ENCODE peak calls at places on chromosomes 4 and X, in ten cellular contexts. One of them, this sample, is unnamed.

GRCh38 chr4:8558080-8558960 is 21.9 kb upstream of the GPR78 start:
- DNase-seq in sigmoid colon: no peak
- DNase-seq in GM12878: no peak
- DNase-seq in Panc1: no peak
- DNase-seq in suprapubic skin: peak; percentile 55
- DNase-seq in HCT116: no peak
- DNase-seq in spleen: peak; percentile 42
- DNase-seq in stomach: no peak
- DNase-seq in SK-N-SH: no peak
- DNase-seq in breast epithelium: no peak
- DNase-seq in this sample: no peak

GRCh38 chr4:123350191-123350544 is 46.4 kb upstream of the SPRY1 start:
- DNase-seq in sigmoid colon: no peak
- DNase-seq in GM12878: no peak
- DNase-seq in Panc1: no peak
- DNase-seq in suprapubic skin: no peak
- DNase-seq in HCT116: peak; percentile 16
- DNase-seq in spleen: no peak
- DNase-seq in stomach: peak; percentile 54
- DNase-seq in SK-N-SH: no peak
- DNase-seq in breast epithelium: no peak
- DNase-seq in this sample: no peak

GRCh38 chrX:17174671-17175070 is 200.3 kb upstream of the NHS start:
- DNase-seq in sigmoid colon: no peak
- DNase-seq in GM12878: no peak
- DNase-seq in Panc1: no peak
- DNase-seq in suprapubic skin: no peak
- DNase-seq in HCT116: no peak
- DNase-seq in spleen: no peak
- DNase-seq in stomach: no peak
- DNase-seq in SK-N-SH: peak; percentile 8
- DNase-seq in breast epithelium: no peak
- DNase-seq in this sample: no peak

GRCh38 chr4:123858465-123858864 is 461.9 kb downstream of the SPRY1 start:
- DNase-seq in sigmoid colon: no peak
- DNase-seq in GM12878: no peak
- DNase-seq in Panc1: no peak
- DNase-seq in suprapubic skin: no peak
- DNase-seq in HCT116: no peak
- DNase-seq in spleen: no peak
- DNase-seq in stomach: no peak
- DNase-seq in SK-N-SH: no peak
- DNase-seq in breast epithelium: no peak
- DNase-seq in this sample: no peak

GRCh38 chr4:81632581-81633247 is 161.0 kb upstream of the RASGEF1B start:
- DNase-seq in sigmoid colon: no peak
- DNase-seq in GM12878: no peak
- DNase-seq in Panc1: no peak
- DNase-seq in suprapubic skin: no peak
- DNase-seq in HCT116: no peak
- DNase-seq in spleen: no peak
- DNase-seq in stomach: no peak
- DNase-seq in SK-N-SH: no peak
- DNase-seq in breast epithelium: no peak
- DNase-seq in this sample: no peak

GRCh38 chr4:159632031-159632430 is 529.2 kb downstream of the RAPGEF2 start:
- DNase-seq in sigmoid colon: no peak
- DNase-seq in GM12878: no peak
- DNase-seq in Panc1: no peak
- DNase-seq in suprapubic skin: no peak
- DNase-seq in HCT116: no peak
- DNase-seq in spleen: no peak
- DNase-seq in stomach: no peak
- DNase-seq in SK-N-SH: no peak
- DNase-seq in breast epithelium: no peak
- DNase-seq in this sample: no peak

GRCh38 chr4:106746451-106746850 is 289.7 kb downstream of the DKK2 start:
- DNase-seq in sigmoid colon: no peak
- DNase-seq in GM12878: no peak
- DNase-seq in Panc1: no peak
- DNase-seq in suprapubic skin: no peak
- DNase-seq in HCT116: no peak
- DNase-seq in spleen: no peak
- DNase-seq in stomach: no peak
- DNase-seq in SK-N-SH: no peak
- DNase-seq in breast epithelium: no peak
- DNase-seq in this sample: peak; percentile 81

GRCh38 chr4:914531-914930 is 17.6 kb downstream of the GAK start:
- DNase-seq in sigmoid colon: no peak
- DNase-seq in GM12878: no peak
- DNase-seq in Panc1: no peak
- DNase-seq in suprapubic skin: no peak
- DNase-seq in HCT116: no peak
- DNase-seq in spleen: peak; percentile 22
- DNase-seq in stomach: no peak
- DNase-seq in SK-N-SH: no peak
- DNase-seq in breast epithelium: no peak
- DNase-seq in this sample: no peak

DNA sequence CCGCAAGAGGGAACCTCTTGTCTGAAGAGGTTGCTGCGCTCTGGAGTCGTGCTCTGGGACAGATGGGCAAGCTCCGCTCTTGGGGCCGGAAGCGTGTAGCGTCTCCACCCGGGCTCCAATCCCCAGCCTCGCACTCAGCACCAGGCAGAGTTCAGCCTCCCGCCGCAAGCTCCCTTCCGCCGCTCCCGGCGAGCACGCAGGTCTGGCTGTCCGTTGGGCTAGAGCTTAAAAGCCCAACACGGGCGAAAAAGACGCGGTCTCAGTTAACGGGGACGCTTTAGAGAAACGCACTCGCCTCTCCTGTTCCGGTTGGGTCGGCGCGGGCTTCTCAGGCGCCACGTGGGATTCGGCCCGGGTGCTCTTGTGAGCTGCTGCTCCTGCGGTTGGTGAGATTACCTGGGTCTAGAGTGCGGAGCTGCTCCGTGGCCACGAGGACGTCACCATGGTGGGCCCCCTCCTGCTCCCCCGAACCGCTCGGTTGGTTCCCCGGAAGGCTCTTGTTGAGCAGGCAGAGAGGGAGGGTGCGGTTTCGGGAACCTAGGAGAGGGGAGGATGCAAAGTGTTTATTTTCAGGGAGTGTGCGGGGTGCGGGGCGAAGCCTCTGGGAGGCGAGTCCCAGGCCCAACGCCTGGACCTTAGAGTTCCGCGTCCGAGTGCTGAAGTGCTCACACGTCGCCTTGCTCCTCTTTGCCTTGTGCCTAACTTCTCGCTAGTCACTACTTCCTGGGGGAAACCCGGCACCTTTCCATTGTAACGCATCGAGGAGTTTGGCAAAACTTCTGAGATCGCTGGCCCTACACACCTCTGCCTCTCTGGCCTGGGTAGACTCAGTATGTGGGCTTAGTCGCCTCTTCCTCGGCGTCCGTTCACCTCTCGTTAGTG is at the start of gene TMA16:
- DNase-seq in sigmoid colon: peak; percentile 91
- DNase-seq in GM12878: peak; percentile 77
- DNase-seq in Panc1: peak; percentile 77
- DNase-seq in suprapubic skin: peak; percentile 91
- DNase-seq in HCT116: peak; percentile 93
- DNase-seq in spleen: peak; percentile 94
- DNase-seq in stomach: peak; percentile 86
- DNase-seq in SK-N-SH: peak; percentile 88
- DNase-seq in breast epithelium: peak; percentile 64
- DNase-seq in this sample: peak; percentile 81
- TF ChIP-seq POLR2AphosphoS5 in sigmoid colon: peak; percentile 65
- TF ChIP-seq POLR2AphosphoS5 in GM12878: peak; percentile 97
- TF ChIP-seq POLR2AphosphoS5 in Panc1: peak; percentile 89
- TF ChIP-seq POLR2AphosphoS5 in suprapubic skin: peak; percentile 95
- TF ChIP-seq POLR2AphosphoS5 in HCT116: peak; percentile 97
- TF ChIP-seq POLR2AphosphoS5 in spleen: peak; percentile 90
- TF ChIP-seq POLR2AphosphoS5 in stomach: peak; percentile 83
- TF ChIP-seq POLR2AphosphoS5 in SK-N-SH: peak; percentile 89
- TF ChIP-seq POLR2AphosphoS5 in breast epithelium: peak; percentile 42
- TF ChIP-seq POLR2AphosphoS5 in this sample: peak; percentile 90

GRCh38 chrX:40843643-40844042 is 108.3 kb upstream of the MED14 start:
- DNase-seq in sigmoid colon: no peak
- DNase-seq in GM12878: no peak
- DNase-seq in Panc1: no peak
- DNase-seq in suprapubic skin: no peak
- DNase-seq in HCT116: no peak
- DNase-seq in spleen: no peak
- DNase-seq in stomach: no peak
- DNase-seq in SK-N-SH: no peak
- DNase-seq in breast epithelium: no peak
- DNase-seq in this sample: no peak

GRCh38 chrX:40845331-40845911 is 110.1 kb upstream of the MED14 start:
- DNase-seq in sigmoid colon: no peak
- DNase-seq in GM12878: no peak
- DNase-seq in Panc1: no peak
- DNase-seq in suprapubic skin: no peak
- DNase-seq in HCT116: no peak
- DNase-seq in spleen: no peak
- DNase-seq in stomach: no peak
- DNase-seq in SK-N-SH: no peak
- DNase-seq in breast epithelium: no peak
- DNase-seq in this sample: no peak

GRCh38 chrX:40849906-40850672 is 114.7 kb upstream of the MED14 start:
- DNase-seq in sigmoid colon: no peak
- DNase-seq in GM12878: no peak
- DNase-seq in Panc1: no peak
- DNase-seq in suprapubic skin: no peak
- DNase-seq in HCT116: no peak
- DNase-seq in spleen: no peak
- DNase-seq in stomach: no peak
- DNase-seq in SK-N-SH: no peak
- DNase-seq in breast epithelium: no peak
- DNase-seq in this sample: no peak

DNA sequence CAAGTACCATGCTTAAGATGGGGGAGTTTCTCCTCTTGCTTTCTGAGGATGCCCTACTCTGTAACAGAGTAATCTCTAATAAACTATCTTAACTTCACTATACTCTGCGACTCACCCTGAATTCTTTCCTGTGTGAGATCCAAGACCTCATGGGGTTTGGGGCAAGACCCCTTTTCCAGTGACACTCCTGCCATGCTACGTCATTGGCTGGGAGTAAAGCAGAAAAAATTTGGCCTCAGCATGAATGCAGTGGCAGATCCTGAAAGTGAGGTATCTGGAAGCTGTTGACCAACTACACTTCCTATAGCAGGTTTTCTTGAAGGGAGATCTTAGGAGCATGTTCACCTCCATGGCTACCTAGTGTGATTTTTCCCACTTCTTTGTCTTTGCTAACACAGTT is 109.1 kb upstream of the MED14 start:
- DNase-seq in sigmoid colon: no peak
- DNase-seq in GM12878: no peak
- DNase-seq in Panc1: no peak
- DNase-seq in suprapubic skin: no peak
- DNase-seq in HCT116: no peak
- DNase-seq in spleen: no peak
- DNase-seq in stomach: no peak
- DNase-seq in SK-N-SH: no peak
- DNase-seq in breast epithelium: no peak
- DNase-seq in this sample: no peak
- H3K27ac ChIP-seq in sigmoid colon: peak overlapping the region; percentile 74
- H3K27ac ChIP-seq in GM12878: no peak overlapping the region
- H3K27ac ChIP-seq in Panc1: no peak overlapping the region
- H3K27ac ChIP-seq in suprapubic skin: no peak overlapping the region
- H3K27ac ChIP-seq in HCT116: no peak overlapping the region
- H3K27ac ChIP-seq in spleen: no peak overlapping the region
- H3K27ac ChIP-seq in stomach: no peak overlapping the region
- H3K27ac ChIP-seq in SK-N-SH: peak overlapping the region; percentile 17
- H3K27ac ChIP-seq in breast epithelium: no peak overlapping the region
- H3K27ac ChIP-seq in this sample: no peak overlapping the region

GRCh38 chr4:142815834-142816233 is 30.3 kb downstream of the INPP4B start:
- DNase-seq in sigmoid colon: no peak
- DNase-seq in GM12878: no peak
- DNase-seq in Panc1: no peak
- DNase-seq in suprapubic skin: no peak
- DNase-seq in HCT116: peak; percentile 13
- DNase-seq in spleen: no peak
- DNase-seq in stomach: no peak
- DNase-seq in SK-N-SH: no peak
- DNase-seq in breast epithelium: no peak
- DNase-seq in this sample: no peak

GRCh38 chr4:142811034-142811433 is 35.1 kb downstream of the INPP4B start:
- DNase-seq in sigmoid colon: no peak
- DNase-seq in GM12878: no peak
- DNase-seq in Panc1: no peak
- DNase-seq in suprapubic skin: no peak
- DNase-seq in HCT116: no peak
- DNase-seq in spleen: no peak
- DNase-seq in stomach: no peak
- DNase-seq in SK-N-SH: no peak
- DNase-seq in breast epithelium: no peak
- DNase-seq in this sample: no peak

GRCh38 chr4:142809559-142809958 is 36.5 kb downstream of the INPP4B start:
- DNase-seq in sigmoid colon: no peak
- DNase-seq in GM12878: no peak
- DNase-seq in Panc1: no peak
- DNase-seq in suprapubic skin: no peak
- DNase-seq in HCT116: no peak
- DNase-seq in spleen: no peak
- DNase-seq in stomach: no peak
- DNase-seq in SK-N-SH: no peak
- DNase-seq in breast epithelium: no peak
- DNase-seq in this sample: no peak

GRCh38 chr4:142812091-142812490 is 34.0 kb downstream of the INPP4B start:
- DNase-seq in sigmoid colon: no peak
- DNase-seq in GM12878: no peak
- DNase-seq in Panc1: no peak
- DNase-seq in suprapubic skin: no peak
- DNase-seq in HCT116: no peak
- DNase-seq in spleen: no peak
- DNase-seq in stomach: no peak
- DNase-seq in SK-N-SH: no peak
- DNase-seq in breast epithelium: no peak
- DNase-seq in this sample: no peak

GRCh38 chr4:142813388-142813787 is 32.7 kb downstream of the INPP4B start:
- DNase-seq in sigmoid colon: no peak
- DNase-seq in GM12878: no peak
- DNase-seq in Panc1: no peak
- DNase-seq in suprapubic skin: no peak
- DNase-seq in HCT116: no peak
- DNase-seq in spleen: no peak
- DNase-seq in stomach: no peak
- DNase-seq in SK-N-SH: no peak
- DNase-seq in breast epithelium: no peak
- DNase-seq in this sample: no peak
- TF ChIP-seq POLR2AphosphoS5 in sigmoid colon: no peak
- TF ChIP-seq POLR2AphosphoS5 in GM12878: no peak
- TF ChIP-seq POLR2AphosphoS5 in Panc1: no peak
- TF ChIP-seq POLR2AphosphoS5 in suprapubic skin: no peak
- TF ChIP-seq POLR2AphosphoS5 in HCT116: no peak
- TF ChIP-seq POLR2AphosphoS5 in spleen: no peak
- TF ChIP-seq POLR2AphosphoS5 in stomach: no peak
- TF ChIP-seq POLR2AphosphoS5 in SK-N-SH: no peak
- TF ChIP-seq POLR2AphosphoS5 in breast epithelium: no peak
- TF ChIP-seq POLR2AphosphoS5 in this sample: no peak

DNA sequence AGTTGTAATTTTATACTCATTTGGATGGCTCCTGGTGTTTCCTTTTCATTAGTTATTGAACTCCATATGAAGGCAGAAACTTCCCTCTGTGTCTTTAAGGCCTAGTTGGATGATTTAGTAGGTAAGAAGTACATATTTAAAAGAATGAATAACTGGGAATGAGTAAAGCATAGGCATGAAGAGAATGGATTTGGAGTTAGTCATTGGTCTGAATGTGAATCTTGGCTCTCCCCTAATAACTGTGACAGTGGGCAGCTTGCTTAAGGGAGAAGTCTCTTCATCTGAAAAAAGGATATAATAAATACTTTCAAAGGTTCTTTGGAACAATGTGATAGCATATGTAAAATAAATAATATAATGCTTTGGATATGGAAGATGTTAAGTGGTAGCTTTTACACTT is 13.2 kb downstream of the SNX25 start:
- DNase-seq in sigmoid colon: no peak
- DNase-seq in GM12878: no peak
- DNase-seq in Panc1: no peak
- DNase-seq in suprapubic skin: no peak
- DNase-seq in HCT116: no peak
- DNase-seq in spleen: no peak
- DNase-seq in stomach: no peak
- DNase-seq in SK-N-SH: no peak
- DNase-seq in breast epithelium: no peak
- DNase-seq in this sample: no peak
- H3K27ac ChIP-seq in sigmoid colon: peak overlapping the region; percentile 19
- H3K27ac ChIP-seq in GM12878: no peak overlapping the region
- H3K27ac ChIP-seq in Panc1: no peak overlapping the region
- H3K27ac ChIP-seq in suprapubic skin: no peak overlapping the region
- H3K27ac ChIP-seq in HCT116: no peak overlapping the region
- H3K27ac ChIP-seq in spleen: no peak overlapping the region
- H3K27ac ChIP-seq in stomach: no peak overlapping the region
- H3K27ac ChIP-seq in SK-N-SH: no peak overlapping the region
- H3K27ac ChIP-seq in breast epithelium: no peak overlapping the region
- H3K27ac ChIP-seq in this sample: no peak overlapping the region

This sample was measured in SK-N-MC.